ENCODE peak calls at places on chromosome 1, in ten cellular contexts. A is lung, I is SJSA1, Q is neural progenitor cell, U is adrenal gland, Z is cardiac muscle cell, M is heart right ventricle, N is psoas muscle, T is PC-9, D is uterus. K is an unnamed sample.

GRCh38 chr1:91098299-91098901 is 76.6 kb upstream of the ZNF644 start:
- DNase-seq in U (no peak), Q (no peak), A (no peak), Z (peak; percentile 27), D (no peak), I (no peak), M (no peak), T (no peak), N (no peak), K (no peak)

GRCh38 chr1:110188116-110188618 is 21.9 kb upstream of the KCNC4 start:
- DNase-seq in A (no peak), N (no peak), U (no peak), Q (no peak), M (peak; percentile 61), Z (no peak), D (peak; percentile 43), I (no peak), T (peak; percentile 46), K (no peak)

GRCh38 chr1:107358611-107359342 is 217.9 kb downstream of the NTNG1 start:
- DNase-seq in N (no peak), Q (no peak), A (no peak), M (no peak), Z (no peak), D (no peak), I (no peak), T (no peak), U (no peak), K (no peak)

GRCh38 chr1:150322310-150322709 is 977 bp downstream of the PRPF3 start:
- DNase-seq in N (no peak), U (no peak), D (no peak), Q (no peak), Z (no peak), I (no peak), T (no peak), A (no peak), M (no peak), K (no peak)

GRCh38 chr1:51482881-51483280 is 36.2 kb downstream of the EPS15 start:
- DNase-seq in U (no peak), Z (no peak), Q (no peak), T (no peak), I (no peak), M (no peak), D (no peak), A (no peak), N (no peak), K (no peak)

GRCh38 chr1:248140846-248141245 is 4.1 kb upstream of the OR2M5 start:
- DNase-seq in A (no peak), I (no peak), Q (no peak), T (no peak), U (no peak), N (no peak), Z (no peak), M (no peak), D (no peak), K (no peak)

GRCh38 chr1:152933196-152933595 is 13.8 kb upstream of the SPRR5 start:
- DNase-seq in Q (no peak), A (no peak), N (no peak), U (no peak), M (no peak), T (no peak), Z (no peak), D (no peak), I (no peak), K (no peak)

GRCh38 chr1:97870574-97870973 is 50.3 kb downstream of the DPYD start:
- DNase-seq in M (no peak), U (no peak), D (no peak), T (no peak), I (no peak), N (no peak), Z (no peak), Q (peak; percentile 37), A (no peak), K (no peak)

GRCh38 chr1:199774433-199775089 is 252.9 kb upstream of the NR5A2 start:
- DNase-seq in T (peak; percentile 29), Q (no peak), D (no peak), Z (no peak), I (no peak), M (no peak), N (no peak), A (no peak), U (no peak), K (no peak)

DNA sequence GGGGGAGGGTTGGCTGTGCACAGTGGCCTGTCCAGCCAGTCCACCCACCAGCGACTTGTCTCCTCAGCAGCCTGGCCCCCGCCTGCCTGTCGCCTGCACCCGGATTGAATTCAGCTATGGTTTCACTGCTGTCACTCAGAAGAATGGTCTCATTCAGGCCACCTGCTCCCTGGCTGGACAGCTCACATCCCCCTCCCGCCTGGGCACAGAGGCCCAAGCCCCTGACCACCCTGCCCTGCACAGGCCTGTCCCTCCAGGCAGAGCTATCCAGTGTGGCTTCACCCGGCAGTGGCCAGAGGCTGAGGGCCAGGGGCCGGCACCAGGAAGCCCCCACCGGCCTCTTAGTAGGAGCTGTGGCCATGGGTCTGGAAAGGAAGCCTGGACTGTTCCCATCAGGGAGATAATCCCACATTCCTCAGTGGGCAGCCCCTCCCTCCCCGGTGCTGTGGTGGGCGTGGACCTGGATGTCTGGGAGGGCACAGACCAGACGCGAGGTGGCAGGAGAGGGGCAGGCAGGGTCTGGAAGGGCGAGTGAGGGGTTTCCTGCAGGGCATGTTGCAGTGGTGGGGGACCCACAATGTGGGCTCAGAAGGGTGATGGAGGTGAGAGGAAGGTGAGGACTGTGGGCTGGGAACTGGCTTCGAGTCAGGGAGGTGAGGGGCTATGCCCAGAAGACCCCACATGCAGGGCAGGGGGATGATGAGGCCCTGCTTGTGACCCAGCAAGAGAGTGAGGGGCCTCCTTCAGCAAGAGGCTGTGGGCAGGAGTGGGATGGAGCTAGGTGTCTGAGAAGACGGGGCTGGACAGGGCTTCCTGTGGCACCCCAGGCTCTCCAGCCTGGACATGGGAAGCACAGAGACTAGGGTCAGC is 30.4 kb downstream of the WNT9A start:
- DNase-seq in T (no peak), M (no peak), Q (peak; percentile 86), N (no peak), D (no peak), A (no peak), Z (no peak), I (no peak), U (no peak), K (no peak)
- H3K27ac ChIP-seq in T (no peak overlapping the region), M (no peak overlapping the region), Q (no peak overlapping the region), N (no peak overlapping the region), D (no peak overlapping the region), A (no peak overlapping the region), Z (no peak overlapping the region), I (no peak overlapping the region), U (no peak overlapping the region), K (no peak overlapping the region)

GRCh38 chr1:207754942-207755689 is 3.3 kb downstream of the CD46 start:
- DNase-seq in M (no peak), I (no peak), Q (no peak), T (no peak), N (no peak), D (no peak), Z (peak; percentile 7), A (no peak), U (no peak), K (no peak)

GRCh38 chr1:207754011-207754410 is 2.2 kb downstream of the CD46 start:
- DNase-seq in Z (no peak), A (no peak), Q (no peak), N (no peak), I (no peak), D (no peak), U (no peak), M (no peak), T (no peak), K (no peak)

GRCh38 chr1:207753611-207754010 is 1.8 kb downstream of the CD46 start:
- DNase-seq in Q (no peak), A (no peak), M (no peak), I (no peak), Z (no peak), D (no peak), T (no peak), U (no peak), N (no peak), K (no peak)

GRCh38 chr1:207752456-207753132 is 740 bp downstream of the CD46 start:
- DNase-seq in N (peak; percentile 17), Q (peak; percentile 42), I (no peak), Z (peak; percentile 40), D (peak; percentile 20), U (peak; percentile 49), T (peak; percentile 44), A (peak; percentile 54), M (peak; percentile 11), K (no peak)

GRCh38 chr1:207755846-207756692 is 4.2 kb downstream of the CD46 start:
- DNase-seq in A (no peak), M (no peak), I (no peak), Z (no peak), U (no peak), N (no peak), Q (no peak), D (no peak), T (no peak), K (no peak)
- H3K4me3 ChIP-seq in A (no peak overlapping the region), M (no peak overlapping the region), I (no peak overlapping the region), Z (no peak overlapping the region), U (no peak overlapping the region), N (no peak overlapping the region), Q (no peak overlapping the region), D (no peak overlapping the region), T (peak overlapping the region; percentile 91), K (no peak overlapping the region)

GRCh38 chr1:230196077-230196476 is 129.0 kb downstream of the GALNT2 start:
- DNase-seq in Z (no peak), D (no peak), M (no peak), A (no peak), U (no peak), I (no peak), Q (no peak), T (no peak), N (no peak), K (no peak)
- H3K4me1 ChIP-seq in Z (no peaks in the 10 kb centered on the region), D (no peaks in the 10 kb centered on the region), M (peaks cover 4% of the 10 kb centered on the region), A (peaks cover 2% of the 10 kb centered on the region), U (peaks cover 35% of the 10 kb centered on the region), I (peaks cover 6% of the 10 kb centered on the region), Q (peaks cover 16% of the 10 kb centered on the region), T (no peaks in the 10 kb centered on the region), N (peaks cover 19% of the 10 kb centered on the region), K (no peaks in the 10 kb centered on the region)

DNA sequence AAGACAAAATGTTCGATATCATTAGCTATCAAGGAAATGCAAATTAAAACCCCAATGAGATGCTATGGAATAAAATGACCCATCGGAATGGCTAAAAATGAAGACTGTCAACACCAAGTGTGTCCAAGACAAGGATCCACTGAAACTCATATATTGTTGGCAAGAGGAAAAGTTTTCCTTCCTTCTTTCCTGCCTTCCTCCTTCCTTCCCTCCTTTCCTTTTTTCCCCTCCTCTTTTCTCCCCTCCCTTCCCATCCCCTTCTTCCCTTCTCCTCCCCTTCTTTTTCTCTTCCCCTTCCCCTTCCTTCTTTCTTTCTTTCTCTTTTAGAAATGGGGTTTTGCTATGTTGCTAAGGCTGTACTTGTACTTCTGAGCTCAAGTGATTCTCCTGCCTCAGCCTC is 64.2 kb upstream of the TENT5B start:
- DNase-seq in I (no peak), M (no peak), T (no peak), N (no peak), Q (no peak), A (no peak), Z (no peak), U (no peak), D (no peak), K (no peak)
- H3K27ac ChIP-seq in I (no peak overlapping the region), M (no peak overlapping the region), T (no peak overlapping the region), N (no peak overlapping the region), Q (no peak overlapping the region), A (no peak overlapping the region), Z (no peak overlapping the region), U (no peak overlapping the region), D (no peak overlapping the region), K (no peak overlapping the region)

K was measured in aorta.